ENCODE peak calls at places on chromosomes 16 and 17, in six cellular contexts. U, Q, Z, E, I and F are unnamed samples.

GRCh38 chr16:46573008-46573833 is 48.0 kb downstream of the SHCBP1 start:
- DNase-seq in Q (peak; percentile 32), U (no peak), E (no peak), I (peak; percentile 23), Z (no peak), F (peak; percentile 12)

GRCh38 chr17:74337834-74338500 is 11.9 kb downstream of the KIF19 start:
- DNase-seq in I (no peak), U (no peak), Q (no peak), Z (no peak), E (peak; percentile 36), F (no peak)

GRCh38 chr16:86375370-86375769 is 135.0 kb upstream of the FOXF1 start:
- DNase-seq in E (no peak), Q (no peak), U (no peak), Z (no peak), I (no peak), F (no peak)

GRCh38 chr17:78883533-78884131 is 19.4 kb downstream of the CEP295NL start:
- DNase-seq in Z (peak; percentile 72), Q (peak; percentile 89), U (peak; percentile 97), I (no peak), E (peak; percentile 93), F (no peak)

GRCh38 chr17:3647769-3648540 is 11.4 kb downstream of the CTNS start:
- DNase-seq in Z (peak; percentile 7), I (no peak), U (peak; percentile 47), Q (peak; percentile 52), E (peak; percentile 71), F (no peak)

GRCh38 chr17:82231562-82232321 is 2.9 kb downstream of the SLC16A3 start:
- DNase-seq in Z (no peak), I (peak; percentile 84), E (no peak), Q (peak; percentile 94), U (peak; percentile 35), F (no peak)

GRCh38 chr16:35311475-35311874 is 1852.1 kb downstream of the TP53TG3F start:
- DNase-seq in I (no peak), Z (no peak), U (no peak), Q (no peak), E (peak; percentile 44), F (no peak)

GRCh38 chr16:976389-976931 is 5.1 kb upstream of the SOX8 start:
- DNase-seq in Q (no peak), I (no peak), Z (no peak), U (no peak), E (no peak), F (no peak)

GRCh38 chr17:78890111-78890897 is 12.7 kb downstream of the CEP295NL start:
- DNase-seq in I (no peak), Z (no peak), U (no peak), E (no peak), Q (no peak), F (peak; percentile 97)

GRCh38 chr16:77171750-77172635 is 19.0 kb upstream of the MON1B start:
- DNase-seq in I (peak; percentile 55), Z (peak; percentile 49), E (peak; percentile 47), Q (peak; percentile 66), U (peak; percentile 76), F (no peak)

GRCh38 chr17:44906010-44906646 is 6.9 kb upstream of the EFTUD2 start:
- DNase-seq in Z (peak; percentile 42), E (no peak), U (peak; percentile 77), Q (no peak), I (peak; percentile 56), F (no peak)

GRCh38 chr17:65527857-65528591 is 33.4 kb downstream of the AXIN2 start:
- DNase-seq in U (no peak), Q (peak; percentile 72), E (no peak), I (no peak), Z (no peak), F (no peak)

GRCh38 chr17:8785547-8786412 is 13.4 kb downstream of the MFSD6L start:
- DNase-seq in I (peak; percentile 57), U (peak; percentile 70), Z (peak; percentile 64), E (peak; percentile 80), Q (peak; percentile 47), F (peak; percentile 24)

GRCh38 chr17:4234406-4234805 is 29.4 kb downstream of the ANKFY1 start:
- DNase-seq in Q (no peak), Z (no peak), E (no peak), U (no peak), I (no peak), F (no peak)

GRCh38 chr17:15409721-15410247 is 57.6 kb downstream of the CDRT4 start:
- DNase-seq in U (no peak), E (no peak), Z (no peak), I (no peak), Q (no peak), F (no peak)

GRCh38 chr16:52408197-52408845 is 138.6 kb downstream of the TOX3 start:
- DNase-seq in U (no peak), I (no peak), Q (peak; percentile 91), Z (no peak), E (no peak), F (no peak)

GRCh38 chr17:41186872-41187271 is 2.2 kb upstream of the KRTAP4-1 start:
- DNase-seq in E (no peak), I (no peak), Q (no peak), U (no peak), Z (no peak), F (no peak)

GRCh38 chr17:47708312-47708863 is 14.4 kb downstream of the TBKBP1 start:
- DNase-seq in E (no peak), Q (no peak), I (no peak), U (no peak), Z (no peak), F (no peak)

GRCh38 chr16:30582611-30583340 is 2.7 kb downstream of the ZNF785 start:
- DNase-seq in Z (no peak), U (no peak), I (no peak), Q (no peak), E (no peak), F (no peak)

GRCh38 chr17:59534583-59534982 is 30.8 kb upstream of the DHX40 start:
- DNase-seq in E (peak; percentile 58), Q (peak; percentile 23), U (no peak), Z (peak; percentile 40), I (peak; percentile 23), F (no peak)

GRCh38 chr16:1642753-1643152 is 30.6 kb downstream of the CRAMP1 start:
- DNase-seq in Z (no peak), I (no peak), E (no peak), U (no peak), Q (no peak), F (no peak)

GRCh38 chr16:66574081-66574480 is 5.2 kb upstream of the CMTM2 start:
- DNase-seq in Q (no peak), E (no peak), I (no peak), Z (no peak), U (no peak), F (no peak)
- TF ChIP-seq POLR2AphosphoS5 in Q (no peak), E (no peak), I (no peak), Z (no peak), U (no peak), F (no peak)

GRCh38 chr17:46138470-46138869 is 54.8 kb downstream of the KANSL1 start:
- DNase-seq in U (no peak), Q (peak; percentile 27), E (no peak), Z (no peak), I (no peak), F (no peak)

GRCh38 chr17:46135126-46135812 is 58.0 kb downstream of the KANSL1 start:
- DNase-seq in Q (peak; percentile 20), E (no peak), I (no peak), Z (no peak), U (no peak), F (no peak)

GRCh38 chr17:46135879-46136562 is 57.2 kb downstream of the KANSL1 start:
- DNase-seq in U (no peak), Q (no peak), I (no peak), E (no peak), Z (no peak), F (no peak)

GRCh38 chr17:46139365-46140210 is 53.6 kb downstream of the KANSL1 start:
- DNase-seq in Z (no peak), I (no peak), Q (no peak), U (no peak), E (no peak), F (no peak)

DNA sequence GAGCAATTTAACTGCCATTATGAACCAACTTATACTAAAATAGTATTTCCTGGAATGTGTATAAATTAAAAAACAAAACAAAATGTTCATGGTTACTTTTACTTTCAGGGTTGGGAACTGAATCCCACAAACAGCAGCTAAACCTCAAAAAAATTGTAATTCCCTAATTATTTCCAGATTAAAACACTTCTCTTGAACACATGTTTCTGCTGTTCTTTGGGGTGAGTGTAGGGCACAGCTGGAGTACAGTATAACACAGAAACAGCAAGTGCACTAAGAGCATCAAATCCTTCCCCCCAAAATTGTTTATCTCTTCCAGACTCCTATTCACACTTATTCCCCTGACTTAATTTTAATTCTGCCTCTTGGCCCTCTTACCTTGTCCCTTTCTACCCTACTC is 56.4 kb downstream of the KANSL1 start:
- DNase-seq in E (peak; percentile 34), Z (no peak), Q (no peak), I (no peak), U (no peak), F (no peak)
- H3K9ac ChIP-seq in E (no peak overlapping the region), Z (no peak overlapping the region), Q (no peak overlapping the region), I (no peak overlapping the region), U (no peak overlapping the region), F (peak overlapping the region; percentile 24)

GRCh38 chr17:27155866-27156265 is 138.0 kb upstream of the WSB1 start:
- DNase-seq in Z (no peak), I (peak; percentile 4), Q (no peak), E (no peak), U (no peak), F (no peak)
- H3K9me3 ChIP-seq in Z (no peaks in the 10 kb centered on the region), I (peaks cover 41% of the 10 kb centered on the region), Q (no peaks in the 10 kb centered on the region), E (no peaks in the 10 kb centered on the region), U (no peaks in the 10 kb centered on the region), F (no peaks in the 10 kb centered on the region)

GRCh38 chr17:31857920-31858646 is 961 bp downstream of the COPRS start:
- DNase-seq in E (no peak), I (no peak), Z (no peak), U (no peak), Q (no peak), F (no peak)

GRCh38 chr17:31856750-31857149 is 2.3 kb downstream of the COPRS start:
- DNase-seq in I (no peak), Q (no peak), Z (no peak), E (no peak), U (no peak), F (no peak)

GRCh38 chr17:31854672-31855071 is 4.4 kb downstream of the COPRS start:
- DNase-seq in Z (no peak), U (no peak), I (no peak), E (no peak), Q (no peak), F (no peak)

GRCh38 chr17:31859487-31860008 is 504 bp upstream of the COPRS start:
- DNase-seq in E (peak; percentile 30), I (no peak), U (no peak), Q (no peak), Z (no peak), F (no peak)

DNA sequence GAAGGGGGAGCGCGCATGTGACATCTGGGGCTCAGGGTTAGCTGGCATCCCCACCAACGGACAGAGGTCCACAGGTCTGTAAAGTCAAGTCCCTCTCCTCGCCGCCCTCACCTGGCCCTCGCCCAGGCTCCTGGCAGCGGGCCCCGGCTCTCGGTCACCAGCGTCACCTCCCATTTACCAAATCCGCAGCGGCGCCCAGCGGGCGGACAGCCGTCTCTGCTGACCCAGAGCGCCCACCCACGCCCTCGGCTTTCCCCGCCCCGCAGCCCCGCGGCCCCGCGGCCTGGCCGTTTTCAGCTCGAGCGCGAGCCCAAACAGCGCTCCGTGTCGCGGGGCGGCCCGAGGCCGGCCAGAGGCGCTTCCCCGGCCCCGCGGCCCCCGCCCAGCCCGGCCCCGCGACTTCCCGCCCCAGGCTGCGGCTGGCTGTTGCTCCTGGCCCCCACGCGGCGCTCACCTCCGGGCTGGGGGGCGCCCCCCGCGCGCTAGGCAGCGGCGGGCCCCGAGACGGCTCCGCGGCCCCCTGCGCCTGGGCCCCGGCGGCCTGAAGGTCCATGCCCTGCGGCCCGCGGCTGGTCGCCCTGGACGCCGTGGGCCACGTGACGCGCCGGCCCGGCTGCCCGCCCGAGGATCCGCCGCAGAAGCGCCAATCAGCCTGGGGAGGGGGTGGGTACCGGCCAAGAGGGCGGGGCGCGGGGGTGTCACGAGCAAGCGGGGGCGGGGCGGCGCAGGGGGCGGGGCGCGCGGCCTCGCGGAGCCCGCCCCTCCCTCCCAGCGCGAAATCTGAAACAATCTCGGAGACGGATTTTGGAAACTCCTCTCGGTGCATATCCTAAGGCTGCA is at the start of gene COPRS:
- DNase-seq in Z (peak; percentile 54), E (peak; percentile 99), U (peak; percentile 78), Q (peak; percentile 64), I (peak; percentile 96), F (no peak)
- TF ChIP-seq POLR2AphosphoS5 in Z (peak; percentile 72), E (peak; percentile 19), U (peak; percentile 74), Q (no peak), I (peak; percentile 56), F (no peak)